ENCODE peak calls at places on chromosomes 2 and 18, in four cellular contexts. W, V, O and K are unnamed samples. For H3K9me3, the result is how much of the 10 kb centered on the place peaks cover.

GRCh38 chr18:34493099-34493544 is 217.0 kb upstream of the DTNA start:
- DNase-seq in O (peak), W (peak), V (peak), K (peak)

GRCh38 chr2:64626963-64627760 is 26.6 kb downstream of the SERTAD2 start:
- DNase-seq in W (peak), O (no peak), V (peak), K (no peak)

GRCh38 chr2:152473151-152473857 is 138.3 kb downstream of the FMNL2 start:
- DNase-seq in W (no peak), V (no peak), O (no peak), K (no peak)

GRCh38 chr2:1868683-1869141 is 124.4 kb upstream of the PXDN start:
- DNase-seq in O (no peak), V (no peak), W (no peak), K (no peak)

GRCh38 chr2:139389391-139389790 is 609.2 kb upstream of the NXPH2 start:
- DNase-seq in V (no peak), W (no peak), O (no peak), K (no peak)

GRCh38 chr2:81097361-81097760 is 792.8 kb upstream of the LRRTM1 start:
- DNase-seq in V (no peak), O (no peak), W (no peak), K (no peak)

GRCh38 chr2:106995560-106995959 is 109.6 kb upstream of the ST6GAL2 start:
- DNase-seq in W (no peak), O (no peak), V (no peak), K (no peak)

GRCh38 chr2:47354013-47354816 is 48.7 kb upstream of the MSH2 start:
- DNase-seq in O (peak), V (no peak), W (peak), K (no peak)

GRCh38 chr18:79483971-79484491 is 88.3 kb downstream of the NFATC1 start:
- DNase-seq in V (no peak), O (no peak), W (no peak), K (no peak)

GRCh38 chr18:74589820-74590219 is 7.8 kb upstream of the ZNF407 start:
- DNase-seq in V (no peak), O (no peak), W (no peak), K (no peak)

GRCh38 chr2:207224814-207225482 is 59.2 kb upstream of the KLF7 start:
- DNase-seq in O (no peak), W (no peak), V (no peak), K (no peak)

GRCh38 chr2:221573430-221574230 is 1.5 kb upstream of the EPHA4 start:
- DNase-seq in W (peak), O (peak), V (peak), K (peak)

GRCh38 chr2:208213508-208214120 is 23.8 kb upstream of the C2orf80 start:
- DNase-seq in W (no peak), O (no peak), V (no peak), K (no peak)

GRCh38 chr2:241992753-241993152 is 123.2 kb downstream of the RTP5 start:
- DNase-seq in V (no peak), O (no peak), W (no peak), K (peak)

GRCh38 chr18:63155169-63155852 is 164.3 kb downstream of the BCL2 start:
- DNase-seq in O (peak), V (peak), W (peak), K (peak)

GRCh38 chr2:223868005-223868404 is 30.6 kb upstream of the AP1S3 start:
- DNase-seq in W (peak), V (peak), O (peak), K (no peak)

GRCh38 chr2:69798909-69799526 is 30.4 kb upstream of the GMCL1 start:
- DNase-seq in W (no peak), V (no peak), O (no peak), K (no peak)

GRCh38 chr18:55236150-55236931 is 277.1 kb upstream of the CCDC68 start:
- DNase-seq in W (no peak), V (no peak), O (no peak), K (no peak)

GRCh38 chr2:172461591-172462392 is 34.4 kb downstream of the ITGA6 start:
- DNase-seq in V (peak), O (peak), W (peak), K (peak)

GRCh38 chr2:221969087-221969829 is 329.5 kb downstream of the PAX3 start:
- DNase-seq in W (peak), O (no peak), V (peak), K (no peak)

GRCh38 chr2:175025946-175026345 is 20.8 kb upstream of the CHN1 start:
- DNase-seq in V (no peak), O (no peak), W (no peak), K (no peak)

GRCh38 chr2:149221898-149222297 is 108.5 kb upstream of the LYPD6 start:
- DNase-seq in V (peak), W (no peak), O (no peak), K (no peak)

GRCh38 chr18:23933407-23933806 is 81.1 kb upstream of the TTC39C start:
- DNase-seq in V (no peak), W (no peak), O (no peak), K (no peak)

GRCh38 chr2:109134741-109135571 is 6.0 kb downstream of the SH3RF3 start:
- DNase-seq in W (peak), O (no peak), V (peak), K (no peak)

GRCh38 chr18:5376994-5377393 is 81.5 kb upstream of the ZBTB14 start:
- DNase-seq in W (no peak), V (no peak), O (no peak), K (no peak)

GRCh38 chr18:52979888-52980287 is 639.9 kb downstream of the DCC start:
- DNase-seq in V (no peak), O (no peak), W (no peak), K (no peak)

GRCh38 chr2:65549262-65550036 is 117.0 kb upstream of the SPRED2 start:
- DNase-seq in W (no peak), O (no peak), V (no peak), K (no peak)

GRCh38 chr2:42922790-42923631 is 130.6 kb upstream of the HAAO start:
- DNase-seq in V (no peak), O (no peak), W (no peak), K (no peak)

GRCh38 chr2:70918016-70918415 is 17.7 kb upstream of the ATP6V1B1 start:
- DNase-seq in V (peak), W (no peak), O (no peak), K (peak)

GRCh38 chr2:220396287-220396686 is 768.9 kb downstream of the SLC4A3 start:
- DNase-seq in W (no peak), O (no peak), V (no peak), K (no peak)

GRCh38 chr2:16473575-16473974 is 192.1 kb downstream of the CYRIA start:
- DNase-seq in V (no peak), W (no peak), O (no peak), K (no peak)

GRCh38 chr2:127619901-127620705 is 25.9 kb upstream of the GPR17 start:
- DNase-seq in O (peak), W (peak), V (peak), K (peak)

GRCh38 chr2:128812183-128812940 is 493.7 kb upstream of the HS6ST1 start:
- DNase-seq in W (no peak), V (no peak), O (no peak), K (no peak)

GRCh38 chr2:229956491-229956890 is 34.2 kb downstream of the FBXO36 start:
- DNase-seq in O (no peak), V (no peak), W (no peak), K (no peak)

GRCh38 chr2:207869784-207870778 is 100.4 kb upstream of the FZD5 start:
- DNase-seq in W (peak), O (no peak), V (no peak), K (no peak)

GRCh38 chr2:173647681-173648350 is 293.1 kb downstream of the CDCA7 start:
- DNase-seq in V (no peak), O (no peak), W (no peak), K (no peak)

GRCh38 chr2:229865033-229865432 is 56.8 kb downstream of the TRIP12 start:
- DNase-seq in W (no peak), V (no peak), O (no peak), K (no peak)

GRCh38 chr2:20584637-20585321 is 66.1 kb downstream of the HS1BP3 start:
- DNase-seq in V (no peak), O (peak), W (peak), K (no peak)

GRCh38 chr2:156466739-156467405 is 30.7 kb downstream of the GPD2 start:
- DNase-seq in W (peak), V (no peak), O (peak), K (no peak)

GRCh38 chr18:76139844-76140243 is 355.2 kb downstream of the ZNF516 start:
- DNase-seq in W (no peak), V (no peak), O (no peak), K (no peak)
- H3K9me3 ChIP-seq in W (under half), V (under half), O (under half), K (under half)

GRCh38 chr2:89780318-89780717 is 1088.8 kb downstream of the RPIA start:
- DNase-seq in V (no peak), W (no peak), O (no peak), K (no peak)
- H3K9me3 ChIP-seq in V (half or more), W (under half), O (under half), K (under half)

GRCh38 chr2:196136151-196136550 is 35.2 kb downstream of the STK17B start:
- DNase-seq in O (no peak), V (no peak), W (no peak), K (no peak)

GRCh38 chr2:196130039-196130825 is 41.1 kb downstream of the STK17B start:
- DNase-seq in W (no peak), V (peak), O (no peak), K (no peak)

GRCh38 chr2:196131384-196131861 is 40.0 kb downstream of the STK17B start:
- DNase-seq in O (peak), W (peak), V (peak), K (no peak)

GRCh38 chr2:196128749-196129148 is 42.6 kb downstream of the STK17B start:
- DNase-seq in W (no peak), O (no peak), V (no peak), K (no peak)

DNA sequence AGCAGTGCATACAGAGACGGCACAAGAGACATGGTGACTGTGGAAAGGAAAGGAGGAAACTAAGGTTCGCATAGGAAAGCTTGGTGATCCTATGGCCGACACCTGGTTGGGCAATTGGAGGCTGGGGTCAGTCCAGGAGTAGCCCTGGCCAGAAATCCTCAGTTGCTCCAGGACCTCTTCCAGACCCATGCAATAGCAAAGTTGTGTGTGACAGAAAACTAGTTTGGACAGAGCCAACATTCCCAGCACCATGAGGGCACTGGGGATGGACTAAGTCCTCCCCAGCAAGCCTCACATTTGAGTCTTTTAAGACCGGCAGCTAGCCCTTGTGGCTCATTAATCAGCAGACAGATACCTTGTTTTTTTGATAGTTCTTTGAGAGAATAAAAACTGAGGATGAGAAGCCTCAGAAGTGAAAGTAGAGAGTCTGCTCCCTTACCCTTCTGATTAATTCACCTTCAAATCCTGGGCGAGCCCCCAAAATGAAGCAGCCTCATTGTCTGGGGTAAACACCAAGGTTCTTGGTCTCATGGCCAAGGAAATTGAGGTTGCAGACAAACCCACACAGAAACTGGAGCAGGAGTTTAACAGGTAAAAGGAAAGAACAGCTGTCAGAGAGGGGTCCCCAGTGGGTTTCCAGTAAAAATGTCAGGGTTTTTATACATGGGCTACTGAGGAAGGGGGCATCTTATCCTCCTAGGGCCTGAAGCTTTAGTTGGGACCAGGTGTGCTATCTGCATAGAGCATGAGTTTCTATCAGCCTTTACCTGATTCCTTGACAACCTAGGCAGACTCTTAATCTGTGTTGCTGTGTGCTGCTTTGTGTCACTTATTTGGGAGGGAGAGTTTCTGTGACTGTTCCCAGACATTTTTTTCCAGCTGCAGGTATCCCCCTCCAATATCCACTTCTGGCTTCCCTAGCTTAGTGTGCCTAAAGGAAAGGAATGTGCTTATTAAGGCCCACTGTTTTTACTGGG is 39.1 kb downstream of the STK17B start:
- DNase-seq in W (no peak), O (no peak), V (no peak), K (no peak)
- H3K9me3 ChIP-seq in W (under half), O (under half), V (under half), K (under half)

GRCh38 chr2:237581326-237581725 is 9.2 kb downstream of the RAB17 start:
- DNase-seq in V (no peak), O (no peak), W (no peak), K (no peak)

GRCh38 chr2:237585590-237586221 is 4.8 kb downstream of the RAB17 start:
- DNase-seq in W (no peak), O (no peak), V (no peak), K (no peak)

GRCh38 chr2:237577956-237578870 is 11.8 kb downstream of the PRLH start:
- DNase-seq in O (no peak), W (no peak), V (no peak), K (no peak)

GRCh38 chr2:237583385-237584295 is 6.9 kb downstream of the RAB17 start:
- DNase-seq in O (no peak), W (no peak), V (no peak), K (no peak)

GRCh38 chr2:237581751-237582746 is 8.5 kb downstream of the RAB17 start:
- DNase-seq in O (peak), W (peak), V (peak), K (peak)
- H3K9me3 ChIP-seq in O (under half), W (under half), V (under half), K (under half)

GRCh38 chr2:160828076-160828475 is 332.2 kb upstream of the TANK start:
- DNase-seq in O (no peak), W (no peak), V (no peak), K (no peak)
- H3K9me3 ChIP-seq in O (under half), W (under half), V (under half), K (under half)

DNA sequence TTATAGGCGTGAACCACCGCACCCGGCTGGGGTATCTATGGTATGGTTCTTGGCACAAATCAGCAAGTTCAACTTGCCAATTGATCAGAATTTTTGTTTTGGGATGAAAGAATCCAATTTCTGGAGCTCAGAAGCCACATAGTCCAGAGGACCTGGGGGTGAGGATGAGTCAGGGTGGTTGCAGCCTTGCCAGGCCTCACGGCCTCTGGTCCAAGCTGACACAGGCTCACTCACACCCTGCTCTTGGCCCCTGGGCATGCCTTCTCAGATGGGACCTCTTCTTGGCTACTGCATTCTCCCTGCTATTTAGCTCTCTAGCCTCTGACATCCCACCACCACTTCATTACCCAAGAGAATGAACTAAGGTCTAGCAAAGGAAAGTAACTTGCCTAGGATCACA is 16.3 kb downstream of the CAPG start:
- DNase-seq in V (no peak), W (no peak), O (no peak), K (peak)
- H3K9me3 ChIP-seq in V (under half), W (under half), O (under half), K (under half)

DNA sequence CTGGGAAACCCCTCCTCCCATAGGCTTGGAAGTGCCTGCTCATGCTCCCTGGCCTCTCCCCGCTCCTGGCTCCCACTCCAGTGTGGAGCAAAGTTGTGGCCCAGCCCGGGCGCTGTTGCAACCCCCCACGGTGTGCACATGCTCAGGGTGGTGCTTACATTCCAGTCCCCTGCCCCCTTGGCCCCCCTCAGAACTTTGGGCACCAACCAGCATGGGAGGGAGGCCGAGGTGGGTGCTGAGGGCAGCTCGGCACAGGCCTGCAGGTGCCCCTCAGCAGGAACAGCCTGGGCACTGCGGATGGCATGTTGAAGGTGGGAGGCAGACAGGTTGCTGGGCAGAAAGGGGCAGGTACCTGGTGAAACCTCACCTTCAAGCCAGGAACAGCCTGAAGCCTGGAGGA is 125.3 kb downstream of the ARHGAP28 start:
- DNase-seq in V (no peak), O (no peak), W (no peak), K (no peak)
- H3K9me3 ChIP-seq in V (under half), O (under half), W (under half), K (under half)

GRCh38 chr2:79552653-79553052 is 39.8 kb downstream of the CTNNA2 start:
- DNase-seq in O (no peak), V (no peak), W (no peak), K (no peak)
- H3K9me3 ChIP-seq in O (under half), V (under half), W (under half), K (under half)

DNA sequence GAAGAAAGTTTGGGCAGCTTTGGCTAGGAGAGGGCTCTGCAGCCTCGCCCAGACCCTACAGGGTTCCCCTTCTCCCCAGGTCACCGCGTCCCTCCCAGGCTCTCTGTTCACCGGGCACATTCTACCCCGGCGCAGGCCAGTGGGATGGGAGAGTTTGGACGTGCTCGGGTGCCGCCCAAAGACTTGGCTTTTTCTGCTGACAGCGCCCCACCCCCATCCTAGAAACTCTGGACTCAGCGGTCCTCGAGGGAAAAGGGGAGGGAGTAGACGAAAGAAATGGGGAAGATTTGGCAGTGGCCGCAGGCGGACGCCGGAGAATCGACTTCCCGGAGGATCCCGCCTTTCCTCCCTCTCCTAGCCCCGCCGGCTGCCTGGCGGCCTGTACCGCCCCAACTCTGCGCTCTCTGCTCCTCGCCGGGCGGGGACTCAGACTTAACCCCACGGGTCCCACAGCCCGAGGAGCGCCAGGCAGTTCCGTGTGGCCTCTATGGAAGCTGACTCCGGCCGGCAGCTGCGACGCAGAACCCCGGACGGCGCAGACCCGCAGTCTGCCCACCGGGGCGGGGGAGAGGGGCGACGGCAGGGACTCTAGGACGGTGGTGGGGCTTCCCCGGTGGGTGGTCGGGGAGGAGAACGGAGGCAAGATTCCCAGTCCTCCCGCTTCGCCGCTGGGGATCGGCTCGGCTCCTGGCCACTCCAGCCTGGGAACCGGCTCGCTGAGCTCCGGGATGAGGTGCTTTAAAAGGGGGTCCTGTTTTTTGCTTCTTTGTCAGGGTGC is 865 bp upstream of the SIX2 start:
- DNase-seq in O (peak), W (peak), V (peak), K (no peak)
- H3K9me3 ChIP-seq in O (under half), W (under half), V (under half), K (under half)